ENCODE peak calls at places on chromosomes 4 and X, in ten cellular contexts. D is bronchial epithelial cell; V is GM03348; P is stimulated activated CD8-positive, alpha-beta memory T cell treated with anti-CD3 and anti-CD28 coated beads, Interleukin-12 subunit alpha, Interleukin-12 subunit beta, amount 100 ng/mL, for 4 hours; N is fibroblast of the aortic adventitia; M is NCI-H524 treated with DMSO at 0.1 percent for 48 hours; X is cardiac fibroblast; E is cardiac muscle cell; Z is Right ventricle myocardium inferior; K is fibroblast of the conjunctiva. H is an unnamed sample.

GRCh38 chr4:2755821-2756690 is at the start of gene TNIP2:
- DNase-seq in P (peak), D (peak), E (peak), X (peak), V (peak), M (no peak), K (peak), N (peak), Z (peak), H (peak)

GRCh38 chrX:150870487-150871340 is 27.8 kb downstream of the CD99L2 start:
- DNase-seq in E (peak), V (peak), P (no peak), N (no peak), M (no peak), D (no peak), X (peak), K (no peak), Z (no peak), H (no peak)

GRCh38 chr4:90234916-90235547 is 107.8 kb downstream of the CCSER1 start:
- DNase-seq in Z (peak), E (no peak), V (no peak), M (no peak), D (no peak), X (no peak), P (no peak), K (no peak), N (no peak), H (no peak)

GRCh38 chrX:143536176-143536575 is 18.9 kb upstream of the SPANXN3 start:
- DNase-seq in K (no peak), M (no peak), E (no peak), Z (no peak), P (no peak), N (no peak), D (no peak), V (no peak), X (no peak), H (no peak)

GRCh38 chr4:28254003-28254402 is 1393.4 kb downstream of the STIM2 start:
- DNase-seq in E (no peak), Z (no peak), P (no peak), D (no peak), M (no peak), X (no peak), V (no peak), N (no peak), K (no peak), H (no peak)

GRCh38 chr4:162498168-162498567 is 334.4 kb upstream of the FSTL5 start:
- DNase-seq in M (no peak), X (no peak), N (no peak), D (no peak), V (no peak), E (peak), P (no peak), Z (no peak), K (no peak), H (peak)

GRCh38 chr4:20430555-20430954 is 178.8 kb downstream of the SLIT2 start:
- DNase-seq in V (peak), P (no peak), E (peak), M (no peak), N (peak), Z (no peak), K (peak), D (peak), X (no peak), H (no peak)

GRCh38 chrX:129646721-129647587 is 7.8 kb downstream of the APLN start:
- DNase-seq in X (no peak), E (no peak), M (no peak), N (no peak), V (no peak), K (no peak), D (no peak), P (no peak), Z (no peak), H (no peak)

GRCh38 chr4:138702471-138702870 is 313.1 kb upstream of the NOCT start:
- DNase-seq in K (no peak), X (no peak), P (no peak), E (no peak), D (no peak), M (no peak), N (no peak), V (no peak), Z (no peak), H (no peak)

GRCh38 chr4:153573881-153574807 is 108.0 kb downstream of the TMEM131L start:
- DNase-seq in V (peak), E (peak), X (peak), P (peak), D (peak), M (peak), K (peak), N (peak), Z (peak), H (peak)

GRCh38 chr4:168643083-168643795 is 146.4 kb downstream of the PALLD start:
- DNase-seq in N (peak), M (no peak), Z (no peak), P (no peak), E (peak), V (peak), K (no peak), D (no peak), X (peak), H (no peak)

GRCh38 chrX:149516604-149517003 is 11.5 kb upstream of the IDS start:
- DNase-seq in V (no peak), D (no peak), E (no peak), N (no peak), M (no peak), X (no peak), P (no peak), K (no peak), Z (no peak), H (no peak)

GRCh38 chr4:174278467-174278866 is 5.0 kb downstream of the FBXO8 start:
- DNase-seq in Z (no peak), E (no peak), M (no peak), V (no peak), P (no peak), X (no peak), K (no peak), N (no peak), D (peak), H (no peak)

GRCh38 chrX:1911401-1912131 is 296.7 kb downstream of the ASMT start:
- DNase-seq in K (no peak), D (no peak), X (no peak), E (no peak), Z (no peak), P (no peak), V (no peak), N (no peak), M (no peak), H (no peak)

GRCh38 chr4:70496231-70496630 is 22.1 kb upstream of the AMTN start:
- DNase-seq in M (no peak), N (no peak), P (no peak), X (no peak), E (peak), Z (no peak), V (no peak), K (no peak), D (no peak), H (no peak)

GRCh38 chrX:20355187-20355586 is 88.5 kb upstream of the RPS6KA3 start:
- DNase-seq in P (no peak), N (no peak), V (no peak), E (no peak), M (no peak), Z (no peak), D (no peak), X (no peak), K (no peak), H (peak)

GRCh38 chrX:39752820-39753219 is 344.9 kb downstream of the BCOR start:
- DNase-seq in E (peak), N (peak), M (no peak), K (no peak), P (no peak), V (no peak), Z (no peak), D (peak), X (peak), H (no peak)

GRCh38 chr4:58590714-58591113 is 1480.5 kb upstream of the IGFBP7 start:
- DNase-seq in P (no peak), X (no peak), K (no peak), Z (no peak), D (peak), E (no peak), V (no peak), N (no peak), M (no peak), H (no peak)

H was measured in right lobe of liver.